ENCODE peak calls at places on chromosomes 11 and 22, in four cellular contexts. One of them, this sample, is unnamed.

GRCh38 chr11:125667151-125667550 is 13.5 kb downstream of the ACRV1 start:
- DNase-seq in IMR-90: no peak
- DNase-seq in CD4-positive, alpha-beta memory T cell: no peak
- DNase-seq in stimulated activated CD8-positive, alpha-beta memory T cell treated with anti-CD3 and anti-CD28 coated beads, Interleukin-7, amount 100 ng/mL, for 24 hours: no peak
- DNase-seq in this sample: no peak

GRCh38 chr11:95404370-95404769 is 173.4 kb upstream of the SESN3 start:
- DNase-seq in IMR-90: no peak
- DNase-seq in CD4-positive, alpha-beta memory T cell: no peak
- DNase-seq in stimulated activated CD8-positive, alpha-beta memory T cell treated with anti-CD3 and anti-CD28 coated beads, Interleukin-7, amount 100 ng/mL, for 24 hours: no peak
- DNase-seq in this sample: no peak

GRCh38 chr11:68710445-68710844 is 26.1 kb downstream of the GAL start:
- DNase-seq in IMR-90: no peak
- DNase-seq in CD4-positive, alpha-beta memory T cell: no peak
- DNase-seq in stimulated activated CD8-positive, alpha-beta memory T cell treated with anti-CD3 and anti-CD28 coated beads, Interleukin-7, amount 100 ng/mL, for 24 hours: no peak
- DNase-seq in this sample: no peak

GRCh38 chr11:112266410-112266778 is 5.7 kb upstream of the PLET1 start:
- DNase-seq in IMR-90: no peak
- DNase-seq in CD4-positive, alpha-beta memory T cell: no peak
- DNase-seq in stimulated activated CD8-positive, alpha-beta memory T cell treated with anti-CD3 and anti-CD28 coated beads, Interleukin-7, amount 100 ng/mL, for 24 hours: no peak
- DNase-seq in this sample: no peak

GRCh38 chr22:39343259-39344045 is 6.3 kb upstream of the SYNGR1 start:
- DNase-seq in IMR-90: peak
- DNase-seq in CD4-positive, alpha-beta memory T cell: peak
- DNase-seq in stimulated activated CD8-positive, alpha-beta memory T cell treated with anti-CD3 and anti-CD28 coated beads, Interleukin-7, amount 100 ng/mL, for 24 hours: peak
- DNase-seq in this sample: no peak

GRCh38 chr11:37804666-37805065 is 1206.6 kb upstream of the RAG2 start:
- DNase-seq in IMR-90: no peak
- DNase-seq in CD4-positive, alpha-beta memory T cell: no peak
- DNase-seq in stimulated activated CD8-positive, alpha-beta memory T cell treated with anti-CD3 and anti-CD28 coated beads, Interleukin-7, amount 100 ng/mL, for 24 hours: no peak
- DNase-seq in this sample: no peak

GRCh38 chr22:37905534-37906363 is at the start of gene MICALL1:
- DNase-seq in IMR-90: peak
- DNase-seq in CD4-positive, alpha-beta memory T cell: peak
- DNase-seq in stimulated activated CD8-positive, alpha-beta memory T cell treated with anti-CD3 and anti-CD28 coated beads, Interleukin-7, amount 100 ng/mL, for 24 hours: no peak
- DNase-seq in this sample: no peak

GRCh38 chr11:61037694-61038093 is 64.6 kb upstream of the CD5 start:
- DNase-seq in IMR-90: no peak
- DNase-seq in CD4-positive, alpha-beta memory T cell: no peak
- DNase-seq in stimulated activated CD8-positive, alpha-beta memory T cell treated with anti-CD3 and anti-CD28 coated beads, Interleukin-7, amount 100 ng/mL, for 24 hours: no peak
- DNase-seq in this sample: no peak

GRCh38 chr11:79864882-79865281 is 424.1 kb upstream of the TENM4 start:
- DNase-seq in IMR-90: no peak
- DNase-seq in CD4-positive, alpha-beta memory T cell: no peak
- DNase-seq in stimulated activated CD8-positive, alpha-beta memory T cell treated with anti-CD3 and anti-CD28 coated beads, Interleukin-7, amount 100 ng/mL, for 24 hours: no peak
- DNase-seq in this sample: no peak

GRCh38 chr11:71240865-71241691 is 11.3 kb downstream of the SHANK2 start:
- DNase-seq in IMR-90: peak
- DNase-seq in CD4-positive, alpha-beta memory T cell: no peak
- DNase-seq in stimulated activated CD8-positive, alpha-beta memory T cell treated with anti-CD3 and anti-CD28 coated beads, Interleukin-7, amount 100 ng/mL, for 24 hours: no peak
- DNase-seq in this sample: no peak

GRCh38 chr11:128904303-128904871 is 13.2 kb downstream of the KCNJ5 start:
- DNase-seq in IMR-90: no peak
- DNase-seq in CD4-positive, alpha-beta memory T cell: no peak
- DNase-seq in stimulated activated CD8-positive, alpha-beta memory T cell treated with anti-CD3 and anti-CD28 coated beads, Interleukin-7, amount 100 ng/mL, for 24 hours: no peak
- DNase-seq in this sample: no peak

GRCh38 chr22:30047364-30047738 is 32.9 kb upstream of the HORMAD2 start:
- DNase-seq in IMR-90: peak
- DNase-seq in CD4-positive, alpha-beta memory T cell: peak
- DNase-seq in stimulated activated CD8-positive, alpha-beta memory T cell treated with anti-CD3 and anti-CD28 coated beads, Interleukin-7, amount 100 ng/mL, for 24 hours: no peak
- DNase-seq in this sample: no peak

GRCh38 chr11:35859311-35859710 is 84.6 kb upstream of the LDLRAD3 start:
- DNase-seq in IMR-90: peak
- DNase-seq in CD4-positive, alpha-beta memory T cell: no peak
- DNase-seq in stimulated activated CD8-positive, alpha-beta memory T cell treated with anti-CD3 and anti-CD28 coated beads, Interleukin-7, amount 100 ng/mL, for 24 hours: no peak
- DNase-seq in this sample: no peak

GRCh38 chr11:117169726-117170125 is 8.8 kb upstream of the SIDT2 start:
- DNase-seq in IMR-90: no peak
- DNase-seq in CD4-positive, alpha-beta memory T cell: no peak
- DNase-seq in stimulated activated CD8-positive, alpha-beta memory T cell treated with anti-CD3 and anti-CD28 coated beads, Interleukin-7, amount 100 ng/mL, for 24 hours: no peak
- DNase-seq in this sample: no peak

GRCh38 chr22:48849963-48850657 is 977.6 kb downstream of the BRD1 start:
- DNase-seq in IMR-90: no peak
- DNase-seq in CD4-positive, alpha-beta memory T cell: no peak
- DNase-seq in stimulated activated CD8-positive, alpha-beta memory T cell treated with anti-CD3 and anti-CD28 coated beads, Interleukin-7, amount 100 ng/mL, for 24 hours: no peak
- DNase-seq in this sample: no peak

GRCh38 chr22:38835888-38836301 is 7.9 kb downstream of the NPTXR start:
- DNase-seq in IMR-90: peak
- DNase-seq in CD4-positive, alpha-beta memory T cell: no peak
- DNase-seq in stimulated activated CD8-positive, alpha-beta memory T cell treated with anti-CD3 and anti-CD28 coated beads, Interleukin-7, amount 100 ng/mL, for 24 hours: no peak
- DNase-seq in this sample: no peak

GRCh38 chr11:81658722-81659121 is 1074.9 kb downstream of the FAM181B start:
- DNase-seq in IMR-90: peak
- DNase-seq in CD4-positive, alpha-beta memory T cell: peak
- DNase-seq in stimulated activated CD8-positive, alpha-beta memory T cell treated with anti-CD3 and anti-CD28 coated beads, Interleukin-7, amount 100 ng/mL, for 24 hours: no peak
- DNase-seq in this sample: no peak

GRCh38 chr11:69700278-69701140 is 3.3 kb downstream of the FGF19 start:
- DNase-seq in IMR-90: peak
- DNase-seq in CD4-positive, alpha-beta memory T cell: no peak
- DNase-seq in stimulated activated CD8-positive, alpha-beta memory T cell treated with anti-CD3 and anti-CD28 coated beads, Interleukin-7, amount 100 ng/mL, for 24 hours: no peak
- DNase-seq in this sample: no peak

GRCh38 chr11:106608677-106609076 is 409.6 kb downstream of the GUCY1A2 start:
- DNase-seq in IMR-90: peak
- DNase-seq in CD4-positive, alpha-beta memory T cell: no peak
- DNase-seq in stimulated activated CD8-positive, alpha-beta memory T cell treated with anti-CD3 and anti-CD28 coated beads, Interleukin-7, amount 100 ng/mL, for 24 hours: no peak
- DNase-seq in this sample: no peak

GRCh38 chr22:48199667-48200066 is 1437.2 kb downstream of the TBC1D22A start:
- DNase-seq in IMR-90: no peak
- DNase-seq in CD4-positive, alpha-beta memory T cell: no peak
- DNase-seq in stimulated activated CD8-positive, alpha-beta memory T cell treated with anti-CD3 and anti-CD28 coated beads, Interleukin-7, amount 100 ng/mL, for 24 hours: no peak
- DNase-seq in this sample: no peak

GRCh38 chr11:128553662-128554392 is 33.5 kb downstream of the ETS1 start:
- DNase-seq in IMR-90: peak
- DNase-seq in CD4-positive, alpha-beta memory T cell: no peak
- DNase-seq in stimulated activated CD8-positive, alpha-beta memory T cell treated with anti-CD3 and anti-CD28 coated beads, Interleukin-7, amount 100 ng/mL, for 24 hours: no peak
- DNase-seq in this sample: no peak

GRCh38 chr11:45347343-45347742 is 61.2 kb upstream of the SYT13 start:
- DNase-seq in IMR-90: no peak
- DNase-seq in CD4-positive, alpha-beta memory T cell: no peak
- DNase-seq in stimulated activated CD8-positive, alpha-beta memory T cell treated with anti-CD3 and anti-CD28 coated beads, Interleukin-7, amount 100 ng/mL, for 24 hours: no peak
- DNase-seq in this sample: no peak

GRCh38 chr11:131695889-131696429 is 325.5 kb downstream of the NTM start:
- DNase-seq in IMR-90: peak
- DNase-seq in CD4-positive, alpha-beta memory T cell: no peak
- DNase-seq in stimulated activated CD8-positive, alpha-beta memory T cell treated with anti-CD3 and anti-CD28 coated beads, Interleukin-7, amount 100 ng/mL, for 24 hours: no peak
- DNase-seq in this sample: no peak

GRCh38 chr11:71998649-71999310 is at the start of gene IL18BP:
- DNase-seq in IMR-90: no peak
- DNase-seq in CD4-positive, alpha-beta memory T cell: peak
- DNase-seq in stimulated activated CD8-positive, alpha-beta memory T cell treated with anti-CD3 and anti-CD28 coated beads, Interleukin-7, amount 100 ng/mL, for 24 hours: no peak
- DNase-seq in this sample: no peak

GRCh38 chr22:50605349-50606074 is 4.9 kb downstream of the MAPK8IP2 start:
- DNase-seq in IMR-90: no peak
- DNase-seq in CD4-positive, alpha-beta memory T cell: no peak
- DNase-seq in stimulated activated CD8-positive, alpha-beta memory T cell treated with anti-CD3 and anti-CD28 coated beads, Interleukin-7, amount 100 ng/mL, for 24 hours: no peak
- DNase-seq in this sample: no peak

GRCh38 chr11:27200779-27201453 is 160.3 kb downstream of the BBOX1 start:
- DNase-seq in IMR-90: no peak
- DNase-seq in CD4-positive, alpha-beta memory T cell: no peak
- DNase-seq in stimulated activated CD8-positive, alpha-beta memory T cell treated with anti-CD3 and anti-CD28 coated beads, Interleukin-7, amount 100 ng/mL, for 24 hours: no peak
- DNase-seq in this sample: no peak